ENCODE peak calls at places on chromosomes 5 and 9, in four cellular contexts. One of them, this sample, is unnamed.

GRCh38 chr9:35798658-35799366 is 7.4 kb downstream of the NPR2 start:
- DNase-seq in lower leg skin: peak
- DNase-seq in AG09309: peak
- DNase-seq in foreskin fibroblast: peak
- DNase-seq in this sample: no peak

GRCh38 chr5:101461455-101461854 is 558.4 kb upstream of the ST8SIA4 start:
- DNase-seq in foreskin fibroblast: no peak
- DNase-seq in AG09309: no peak
- DNase-seq in lower leg skin: no peak
- DNase-seq in this sample: no peak

GRCh38 chr9:16921855-16922254 is 51.4 kb upstream of the BNC2 start:
- DNase-seq in lower leg skin: no peak
- DNase-seq in AG09309: no peak
- DNase-seq in foreskin fibroblast: peak
- DNase-seq in this sample: no peak

GRCh38 chr9:127942152-127943010 is 4.7 kb upstream of the DPM2 start:
- DNase-seq in foreskin fibroblast: peak
- DNase-seq in AG09309: no peak
- DNase-seq in lower leg skin: no peak
- DNase-seq in this sample: no peak

GRCh38 chr5:72457491-72457890 is 49.7 kb downstream of the ZNF366 start:
- DNase-seq in foreskin fibroblast: no peak
- DNase-seq in lower leg skin: no peak
- DNase-seq in AG09309: no peak
- DNase-seq in this sample: no peak

GRCh38 chr5:163281512-163281911 is 155.9 kb upstream of the CCNG1 start:
- DNase-seq in foreskin fibroblast: no peak
- DNase-seq in lower leg skin: no peak
- DNase-seq in AG09309: no peak
- DNase-seq in this sample: no peak

GRCh38 chr9:70137577-70137976 is 93.9 kb downstream of the MAMDC2 start:
- DNase-seq in foreskin fibroblast: no peak
- DNase-seq in AG09309: no peak
- DNase-seq in lower leg skin: no peak
- DNase-seq in this sample: no peak

GRCh38 chr9:35903049-35903448 is 3.0 kb upstream of the HRCT1 start:
- DNase-seq in lower leg skin: no peak
- DNase-seq in AG09309: no peak
- DNase-seq in foreskin fibroblast: peak
- DNase-seq in this sample: no peak

GRCh38 chr5:79464695-79465332 is 49.1 kb downstream of the HOMER1 start:
- DNase-seq in AG09309: no peak
- DNase-seq in foreskin fibroblast: peak
- DNase-seq in lower leg skin: no peak
- DNase-seq in this sample: no peak

GRCh38 chr9:114371986-114372917 is 15.5 kb downstream of the AKNA start:
- DNase-seq in lower leg skin: peak
- DNase-seq in AG09309: no peak
- DNase-seq in foreskin fibroblast: no peak
- DNase-seq in this sample: no peak

GRCh38 chr9:19231126-19232035 is 888 bp downstream of the DENND4C start:
- DNase-seq in lower leg skin: no peak
- DNase-seq in AG09309: no peak
- DNase-seq in foreskin fibroblast: no peak
- DNase-seq in this sample: no peak

GRCh38 chr9:133403766-133404439 is 13.9 kb downstream of the REXO4 start:
- DNase-seq in foreskin fibroblast: no peak
- DNase-seq in AG09309: no peak
- DNase-seq in lower leg skin: no peak
- DNase-seq in this sample: no peak

GRCh38 chr9:87882627-87883026 is at the start of gene SPATA31E1:
- DNase-seq in lower leg skin: no peak
- DNase-seq in AG09309: no peak
- DNase-seq in foreskin fibroblast: no peak
- DNase-seq in this sample: no peak

GRCh38 chr9:112705773-112706427 is 12.0 kb downstream of the INIP start:
- DNase-seq in lower leg skin: no peak
- DNase-seq in AG09309: no peak
- DNase-seq in foreskin fibroblast: peak
- DNase-seq in this sample: peak

GRCh38 chr9:82024931-82025330 is 36.4 kb downstream of the SPATA31D1 start:
- DNase-seq in lower leg skin: no peak
- DNase-seq in AG09309: no peak
- DNase-seq in foreskin fibroblast: no peak
- DNase-seq in this sample: no peak

GRCh38 chr5:141525659-141526058 is 36.8 kb downstream of the PCDHGC5 start:
- DNase-seq in foreskin fibroblast: no peak
- DNase-seq in AG09309: no peak
- DNase-seq in lower leg skin: no peak
- DNase-seq in this sample: no peak

GRCh38 chr9:23447944-23448343 is 378.1 kb downstream of the ELAVL2 start:
- DNase-seq in lower leg skin: no peak
- DNase-seq in foreskin fibroblast: no peak
- DNase-seq in AG09309: no peak
- DNase-seq in this sample: no peak

DNA sequence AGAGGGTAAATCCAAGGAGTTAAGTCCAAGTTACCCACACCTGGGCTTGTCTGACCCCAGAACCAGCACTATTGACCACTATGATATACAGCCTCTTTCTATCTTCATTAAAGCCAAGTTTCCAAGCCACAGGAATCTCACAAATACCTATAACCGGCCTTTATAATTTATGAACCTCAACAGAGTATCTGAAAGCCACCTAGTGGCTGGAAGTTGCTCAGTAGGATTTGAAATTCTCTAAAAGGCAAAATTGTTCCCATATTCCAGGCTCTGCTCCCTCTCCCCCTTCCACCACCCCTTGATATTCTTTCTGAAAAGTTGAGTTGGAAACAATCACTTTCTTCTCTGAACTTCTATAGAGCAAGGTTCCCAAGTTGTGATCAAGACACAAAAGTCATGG is 106.4 kb upstream of the GPR151 start:
- DNase-seq in AG09309: no peak
- DNase-seq in lower leg skin: no peak
- DNase-seq in foreskin fibroblast: no peak
- DNase-seq in this sample: no peak
- TF ChIP-seq CTCF in AG09309: peak
- TF ChIP-seq CTCF in lower leg skin: no peak
- TF ChIP-seq CTCF in foreskin fibroblast: no peak
- TF ChIP-seq CTCF in this sample: peak

DNA sequence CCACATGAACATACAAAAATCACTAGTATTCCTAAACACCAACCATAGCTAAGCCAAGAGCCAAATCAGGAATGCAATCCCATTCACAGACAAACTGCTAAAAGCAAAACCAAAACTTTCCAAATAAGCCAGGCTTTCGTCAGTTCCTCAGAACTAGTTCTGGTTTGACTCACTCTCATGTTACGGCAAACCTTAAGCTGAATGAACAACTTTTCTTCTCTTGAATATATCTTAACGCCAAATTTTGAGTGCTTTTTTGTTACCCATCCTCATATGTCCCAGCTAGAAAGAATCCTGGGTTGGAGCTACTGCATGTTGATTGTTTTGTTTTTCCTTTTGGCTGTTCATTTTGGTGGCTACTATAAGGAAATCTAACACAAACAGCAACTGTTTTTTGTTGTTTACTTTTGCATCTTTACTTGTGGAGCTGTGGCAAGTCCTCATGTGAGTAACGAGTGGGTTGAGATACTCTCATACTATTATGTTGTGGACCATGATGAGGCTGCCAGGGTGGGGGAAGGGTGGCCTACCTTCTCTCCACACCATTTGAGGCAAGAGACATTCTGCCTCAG is at the start of gene PDCD1LG2:
- DNase-seq in AG09309: peak
- DNase-seq in lower leg skin: no peak
- DNase-seq in foreskin fibroblast: peak
- DNase-seq in this sample: peak
- H3K4me3 ChIP-seq in AG09309: peak
- H3K4me3 ChIP-seq in lower leg skin: no peak
- H3K4me3 ChIP-seq in foreskin fibroblast: peak
- H3K4me3 ChIP-seq in this sample: peak

DNA sequence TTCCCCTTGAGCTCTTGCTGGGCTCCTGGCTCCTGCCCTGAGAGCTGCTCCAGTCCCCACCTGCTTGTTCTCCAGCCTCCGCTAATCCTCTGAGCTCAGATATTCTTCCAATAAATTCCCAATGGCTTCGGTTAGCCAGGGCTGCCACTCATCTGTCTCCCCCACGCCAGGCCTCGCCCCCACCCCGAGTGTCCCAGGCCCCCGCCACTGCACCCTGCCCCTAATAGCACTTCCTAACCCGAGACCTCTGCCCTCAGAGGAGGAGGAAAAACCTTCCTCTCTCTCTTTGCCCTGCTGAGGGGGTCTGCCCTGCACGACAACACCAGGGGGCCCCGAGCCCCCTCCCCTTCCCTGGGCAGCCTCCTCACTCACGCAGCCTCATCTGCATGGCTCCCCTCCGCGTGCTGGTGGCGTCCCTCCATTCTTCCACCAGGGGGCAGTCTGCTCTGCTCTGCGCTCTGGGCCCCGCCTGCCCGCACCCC is 5.4 kb upstream of the LCN15 start:
- DNase-seq in AG09309: no peak
- DNase-seq in foreskin fibroblast: no peak
- DNase-seq in lower leg skin: no peak
- DNase-seq in this sample: no peak
- TF ChIP-seq CTCF in AG09309: peak
- TF ChIP-seq CTCF in foreskin fibroblast: peak
- TF ChIP-seq CTCF in lower leg skin: no peak
- TF ChIP-seq CTCF in this sample: peak

GRCh38 chr9:83957029-83957513 is 22.9 kb downstream of the HNRNPK start:
- DNase-seq in lower leg skin: no peak
- DNase-seq in foreskin fibroblast: no peak
- DNase-seq in AG09309: no peak
- DNase-seq in this sample: no peak
- H3K4me3 ChIP-seq in lower leg skin: peak
- H3K4me3 ChIP-seq in foreskin fibroblast: peak
- H3K4me3 ChIP-seq in AG09309: peak
- H3K4me3 ChIP-seq in this sample: peak

GRCh38 chr5:41650131-41650530 is 139.7 kb upstream of the PLCXD3 start:
- DNase-seq in foreskin fibroblast: no peak
- DNase-seq in AG09309: no peak
- DNase-seq in lower leg skin: no peak
- DNase-seq in this sample: no peak
- TF ChIP-seq CTCF in foreskin fibroblast: no peak
- TF ChIP-seq CTCF in AG09309: no peak
- TF ChIP-seq CTCF in lower leg skin: no peak
- TF ChIP-seq CTCF in this sample: no peak

GRCh38 chr5:77987988-77988387 is 211.8 kb upstream of the TBCA start:
- DNase-seq in AG09309: no peak
- DNase-seq in lower leg skin: no peak
- DNase-seq in foreskin fibroblast: no peak
- DNase-seq in this sample: no peak

GRCh38 chr5:77986261-77986660 is 210.1 kb upstream of the TBCA start:
- DNase-seq in AG09309: no peak
- DNase-seq in foreskin fibroblast: no peak
- DNase-seq in lower leg skin: no peak
- DNase-seq in this sample: no peak

GRCh38 chr5:77985247-77985646 is 209.1 kb upstream of the TBCA start:
- DNase-seq in lower leg skin: no peak
- DNase-seq in AG09309: no peak
- DNase-seq in foreskin fibroblast: no peak
- DNase-seq in this sample: no peak

GRCh38 chr5:77990020-77990419 is 213.9 kb upstream of the TBCA start:
- DNase-seq in AG09309: no peak
- DNase-seq in foreskin fibroblast: no peak
- DNase-seq in lower leg skin: no peak
- DNase-seq in this sample: no peak

GRCh38 chr5:77987331-77987730 is 211.2 kb upstream of the TBCA start:
- DNase-seq in lower leg skin: no peak
- DNase-seq in AG09309: no peak
- DNase-seq in foreskin fibroblast: no peak
- DNase-seq in this sample: no peak
- H3K4me3 ChIP-seq in lower leg skin: no peak
- H3K4me3 ChIP-seq in AG09309: no peak
- H3K4me3 ChIP-seq in foreskin fibroblast: no peak
- H3K4me3 ChIP-seq in this sample: no peak

DNA sequence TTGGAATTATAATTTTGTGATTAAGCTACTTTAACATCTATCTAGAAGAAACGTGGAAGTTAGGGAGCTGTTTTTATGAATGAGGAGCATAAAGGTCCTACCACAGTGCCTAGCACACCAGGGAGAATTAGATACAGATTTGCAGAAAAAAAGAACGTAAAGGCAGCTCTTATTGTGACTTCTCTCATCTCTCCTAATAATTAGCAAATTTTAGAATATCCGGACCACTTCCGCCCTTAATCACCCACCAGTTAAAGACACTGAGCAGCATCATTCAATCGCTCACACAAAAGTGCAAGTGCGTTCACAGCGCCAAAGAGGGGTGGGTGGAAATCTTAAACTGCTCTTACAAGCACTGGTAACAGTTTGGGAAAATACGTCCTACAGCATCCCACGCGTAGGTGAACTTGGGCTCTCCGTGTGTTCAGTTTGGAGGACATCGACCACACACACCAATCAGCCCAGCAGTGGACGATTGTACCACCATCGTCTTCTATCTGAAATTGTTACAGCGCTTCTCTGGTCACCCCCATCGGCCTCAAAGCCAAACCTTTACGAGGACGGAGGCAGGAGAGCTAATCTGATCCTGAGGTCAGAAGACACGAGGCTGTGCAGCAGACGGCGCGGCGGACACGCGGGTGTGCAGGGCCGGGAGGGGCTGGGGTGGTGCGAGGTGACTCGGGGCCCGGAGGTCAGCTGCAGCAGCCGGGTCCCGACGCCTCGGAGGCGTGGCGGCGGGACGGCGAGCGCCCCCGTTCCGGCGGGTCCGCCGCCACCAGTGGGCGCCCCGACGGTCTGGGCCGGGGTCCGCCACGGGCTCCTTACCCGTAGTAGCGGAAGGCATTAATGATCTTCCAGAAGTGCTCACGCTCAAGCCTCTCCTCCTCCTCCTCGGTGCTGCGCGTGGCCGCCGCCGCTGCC is 646 bp downstream of the CARNMT1 start:
- DNase-seq in AG09309: no peak
- DNase-seq in foreskin fibroblast: peak
- DNase-seq in lower leg skin: peak
- DNase-seq in this sample: no peak
- TF ChIP-seq CTCF in AG09309: peak
- TF ChIP-seq CTCF in foreskin fibroblast: no peak
- TF ChIP-seq CTCF in lower leg skin: no peak
- TF ChIP-seq CTCF in this sample: no peak

GRCh38 chr5:119063579-119064379 is 7.1 kb upstream of the DMXL1 start:
- DNase-seq in AG09309: peak
- DNase-seq in lower leg skin: no peak
- DNase-seq in foreskin fibroblast: peak
- DNase-seq in this sample: no peak
- H3K4me3 ChIP-seq in AG09309: no peak
- H3K4me3 ChIP-seq in lower leg skin: no peak
- H3K4me3 ChIP-seq in foreskin fibroblast: no peak
- H3K4me3 ChIP-seq in this sample: no peak

This sample was measured in astrocyte of the cerebellum.